ENCODE peak calls at places on chromosomes 5 and 9, in five cellular contexts. One of them, this sample, is unnamed. For H3K9me3, the result is how much of the 10 kb centered on the place peaks cover.

GRCh38 chr5:122723606-122724352 is 51.1 kb upstream of the SNX2 start:
- DNase-seq in neuronal stem cell: no peak
- DNase-seq in cardiac muscle cell: no peak
- DNase-seq in lower lobe of right lung: no peak
- DNase-seq in right atrium auricular region: no peak
- DNase-seq in this sample: no peak

GRCh38 chr5:171418982-171419662 is at the start of gene FGF18:
- DNase-seq in lower lobe of right lung: peak
- DNase-seq in right atrium auricular region: peak
- DNase-seq in neuronal stem cell: peak
- DNase-seq in cardiac muscle cell: peak
- DNase-seq in this sample: no peak

GRCh38 chr9:69179037-69179436 is 5.0 kb downstream of the TJP2 start:
- DNase-seq in right atrium auricular region: no peak
- DNase-seq in lower lobe of right lung: no peak
- DNase-seq in neuronal stem cell: no peak
- DNase-seq in cardiac muscle cell: no peak
- DNase-seq in this sample: no peak

GRCh38 chr5:65924366-65925093 is 1.8 kb upstream of the ERBIN start:
- DNase-seq in neuronal stem cell: no peak
- DNase-seq in right atrium auricular region: no peak
- DNase-seq in cardiac muscle cell: no peak
- DNase-seq in lower lobe of right lung: no peak
- DNase-seq in this sample: no peak

GRCh38 chr9:74643303-74643933 is 146.3 kb downstream of the RORB start:
- DNase-seq in neuronal stem cell: no peak
- DNase-seq in cardiac muscle cell: no peak
- DNase-seq in lower lobe of right lung: no peak
- DNase-seq in right atrium auricular region: no peak
- DNase-seq in this sample: no peak

GRCh38 chr5:180202939-180203573 is 6.0 kb downstream of the RASGEF1C start:
- DNase-seq in lower lobe of right lung: no peak
- DNase-seq in right atrium auricular region: no peak
- DNase-seq in neuronal stem cell: no peak
- DNase-seq in cardiac muscle cell: no peak
- DNase-seq in this sample: no peak

GRCh38 chr5:139692605-139693340 is 44.6 kb downstream of the CXXC5 start:
- DNase-seq in neuronal stem cell: peak
- DNase-seq in lower lobe of right lung: no peak
- DNase-seq in cardiac muscle cell: no peak
- DNase-seq in right atrium auricular region: no peak
- DNase-seq in this sample: no peak

GRCh38 chr5:74109344-74109743 is 483.3 kb downstream of the ARHGEF28 start:
- DNase-seq in cardiac muscle cell: no peak
- DNase-seq in neuronal stem cell: no peak
- DNase-seq in right atrium auricular region: no peak
- DNase-seq in lower lobe of right lung: no peak
- DNase-seq in this sample: no peak

GRCh38 chr9:93028448-93029006 is 30.0 kb upstream of the SUSD3 start:
- DNase-seq in right atrium auricular region: no peak
- DNase-seq in lower lobe of right lung: no peak
- DNase-seq in cardiac muscle cell: no peak
- DNase-seq in neuronal stem cell: no peak
- DNase-seq in this sample: no peak

GRCh38 chr5:171475551-171476035 is 56.1 kb downstream of the FGF18 start:
- DNase-seq in cardiac muscle cell: no peak
- DNase-seq in right atrium auricular region: no peak
- DNase-seq in neuronal stem cell: no peak
- DNase-seq in lower lobe of right lung: no peak
- DNase-seq in this sample: no peak

GRCh38 chr5:9445989-9446388 is 99.9 kb downstream of the SEMA5A start:
- DNase-seq in right atrium auricular region: no peak
- DNase-seq in neuronal stem cell: no peak
- DNase-seq in lower lobe of right lung: no peak
- DNase-seq in cardiac muscle cell: no peak
- DNase-seq in this sample: no peak

GRCh38 chr5:74328221-74328630 is 312.3 kb downstream of the ENC1 start:
- DNase-seq in cardiac muscle cell: no peak
- DNase-seq in right atrium auricular region: no peak
- DNase-seq in lower lobe of right lung: no peak
- DNase-seq in neuronal stem cell: no peak
- DNase-seq in this sample: no peak

GRCh38 chr9:36858805-36859375 is 175.2 kb downstream of the PAX5 start:
- DNase-seq in lower lobe of right lung: no peak
- DNase-seq in neuronal stem cell: no peak
- DNase-seq in right atrium auricular region: no peak
- DNase-seq in cardiac muscle cell: no peak
- DNase-seq in this sample: no peak

GRCh38 chr5:39648539-39649200 is 223.9 kb upstream of the DAB2 start:
- DNase-seq in lower lobe of right lung: no peak
- DNase-seq in cardiac muscle cell: no peak
- DNase-seq in right atrium auricular region: no peak
- DNase-seq in neuronal stem cell: no peak
- DNase-seq in this sample: no peak

GRCh38 chr9:133534346-133535284 is at the start of gene ADAMTSL2:
- DNase-seq in neuronal stem cell: peak
- DNase-seq in right atrium auricular region: peak
- DNase-seq in cardiac muscle cell: peak
- DNase-seq in lower lobe of right lung: no peak
- DNase-seq in this sample: peak

GRCh38 chr9:137836151-137836830 is 41.3 kb upstream of the CACNA1B start:
- DNase-seq in cardiac muscle cell: no peak
- DNase-seq in lower lobe of right lung: no peak
- DNase-seq in right atrium auricular region: no peak
- DNase-seq in neuronal stem cell: no peak
- DNase-seq in this sample: no peak

GRCh38 chr5:136193396-136193935 is 504 bp upstream of the SMIM32 start:
- DNase-seq in cardiac muscle cell: no peak
- DNase-seq in lower lobe of right lung: no peak
- DNase-seq in neuronal stem cell: no peak
- DNase-seq in right atrium auricular region: peak
- DNase-seq in this sample: no peak

GRCh38 chr9:126379661-126380365 is 53.2 kb downstream of the MVB12B start:
- DNase-seq in cardiac muscle cell: no peak
- DNase-seq in lower lobe of right lung: no peak
- DNase-seq in neuronal stem cell: no peak
- DNase-seq in right atrium auricular region: no peak
- DNase-seq in this sample: no peak

GRCh38 chr5:72767289-72768010 is 49.0 kb upstream of the TNPO1 start:
- DNase-seq in cardiac muscle cell: no peak
- DNase-seq in lower lobe of right lung: no peak
- DNase-seq in neuronal stem cell: no peak
- DNase-seq in right atrium auricular region: no peak
- DNase-seq in this sample: no peak

GRCh38 chr5:180744253-180744652 is 4.4 kb upstream of the OR2Y1 start:
- DNase-seq in lower lobe of right lung: no peak
- DNase-seq in right atrium auricular region: no peak
- DNase-seq in neuronal stem cell: no peak
- DNase-seq in cardiac muscle cell: no peak
- DNase-seq in this sample: no peak

GRCh38 chr9:84996716-84997115 is 327.2 kb downstream of the NTRK2 start:
- DNase-seq in right atrium auricular region: no peak
- DNase-seq in neuronal stem cell: no peak
- DNase-seq in lower lobe of right lung: no peak
- DNase-seq in cardiac muscle cell: no peak
- DNase-seq in this sample: no peak

GRCh38 chr5:1325870-1326546 is 18.9 kb downstream of the CLPTM1L start:
- DNase-seq in neuronal stem cell: no peak
- DNase-seq in cardiac muscle cell: no peak
- DNase-seq in right atrium auricular region: no peak
- DNase-seq in lower lobe of right lung: no peak
- DNase-seq in this sample: no peak

GRCh38 chr9:113631093-113631765 is 167.7 kb downstream of the RGS3 start:
- DNase-seq in cardiac muscle cell: no peak
- DNase-seq in right atrium auricular region: no peak
- DNase-seq in lower lobe of right lung: no peak
- DNase-seq in neuronal stem cell: no peak
- DNase-seq in this sample: no peak

GRCh38 chr9:127049581-127049980 is 72.9 kb downstream of the ANGPTL2 start:
- DNase-seq in right atrium auricular region: peak
- DNase-seq in cardiac muscle cell: no peak
- DNase-seq in lower lobe of right lung: no peak
- DNase-seq in neuronal stem cell: no peak
- DNase-seq in this sample: no peak

GRCh38 chr5:68499952-68500351 is 284.4 kb downstream of the PIK3R1 start:
- DNase-seq in right atrium auricular region: no peak
- DNase-seq in neuronal stem cell: no peak
- DNase-seq in lower lobe of right lung: no peak
- DNase-seq in cardiac muscle cell: no peak
- DNase-seq in this sample: no peak

GRCh38 chr5:78809444-78809843 is 160.9 kb upstream of the LHFPL2 start:
- DNase-seq in lower lobe of right lung: no peak
- DNase-seq in right atrium auricular region: no peak
- DNase-seq in neuronal stem cell: no peak
- DNase-seq in cardiac muscle cell: peak
- DNase-seq in this sample: no peak

GRCh38 chr5:124744170-124744911 is 2.1 kb downstream of the ZNF608 start:
- DNase-seq in right atrium auricular region: peak
- DNase-seq in lower lobe of right lung: peak
- DNase-seq in cardiac muscle cell: no peak
- DNase-seq in neuronal stem cell: no peak
- DNase-seq in this sample: peak

GRCh38 chr5:69368458-69369368 is 607 bp downstream of the AK6 start:
- DNase-seq in cardiac muscle cell: peak
- DNase-seq in neuronal stem cell: peak
- DNase-seq in lower lobe of right lung: no peak
- DNase-seq in right atrium auricular region: no peak
- DNase-seq in this sample: peak

GRCh38 chr9:116112236-116112635 is 41.4 kb upstream of the PAPPA start:
- DNase-seq in cardiac muscle cell: no peak
- DNase-seq in right atrium auricular region: no peak
- DNase-seq in lower lobe of right lung: no peak
- DNase-seq in neuronal stem cell: no peak
- DNase-seq in this sample: no peak

GRCh38 chr5:50667653-50668403 is 1.4 kb downstream of the PARP8 start:
- DNase-seq in cardiac muscle cell: peak
- DNase-seq in lower lobe of right lung: peak
- DNase-seq in neuronal stem cell: peak
- DNase-seq in right atrium auricular region: no peak
- DNase-seq in this sample: peak

GRCh38 chr5:26329562-26330189 is 708.7 kb downstream of the CDH9 start:
- DNase-seq in lower lobe of right lung: no peak
- DNase-seq in cardiac muscle cell: peak
- DNase-seq in neuronal stem cell: peak
- DNase-seq in right atrium auricular region: no peak
- DNase-seq in this sample: no peak

GRCh38 chr5:36901856-36902255 is 25.3 kb downstream of the NIPBL start:
- DNase-seq in neuronal stem cell: no peak
- DNase-seq in cardiac muscle cell: no peak
- DNase-seq in lower lobe of right lung: no peak
- DNase-seq in right atrium auricular region: no peak
- DNase-seq in this sample: no peak
- H3K9me3 ChIP-seq in neuronal stem cell: under half
- H3K9me3 ChIP-seq in cardiac muscle cell: under half
- H3K9me3 ChIP-seq in lower lobe of right lung: under half
- H3K9me3 ChIP-seq in right atrium auricular region: under half
- H3K9me3 ChIP-seq in this sample: under half

GRCh38 chr9:109015026-109015280 is 1.7 kb upstream of the CTNNAL1 start:
- DNase-seq in lower lobe of right lung: no peak
- DNase-seq in cardiac muscle cell: no peak
- DNase-seq in neuronal stem cell: no peak
- DNase-seq in right atrium auricular region: no peak
- DNase-seq in this sample: no peak
- H3K27ac ChIP-seq in lower lobe of right lung: peak
- H3K27ac ChIP-seq in cardiac muscle cell: peak
- H3K27ac ChIP-seq in neuronal stem cell: no peak
- H3K27ac ChIP-seq in right atrium auricular region: no peak
- H3K27ac ChIP-seq in this sample: no peak

DNA sequence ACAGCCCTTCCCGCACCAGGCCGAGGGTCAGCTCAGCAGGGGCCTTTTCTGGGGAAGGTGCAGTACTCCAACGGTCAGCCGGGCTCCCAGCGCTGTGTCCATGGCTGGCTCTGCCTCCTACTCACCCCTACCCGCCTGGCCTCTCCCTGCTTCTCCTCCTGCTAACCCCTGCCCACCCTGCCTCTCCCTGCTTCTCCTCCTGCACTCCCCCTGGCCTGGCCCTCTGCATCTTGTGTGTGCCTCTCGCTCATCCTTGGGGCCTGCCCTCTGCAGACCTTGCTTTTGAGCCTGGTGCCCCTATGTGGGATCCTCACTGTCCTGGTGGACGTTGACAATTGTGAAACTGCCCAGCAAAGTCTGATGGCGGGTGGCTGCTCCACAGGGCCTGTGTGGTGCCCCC is 274.6 kb upstream of the IRX2 start:
- DNase-seq in lower lobe of right lung: no peak
- DNase-seq in cardiac muscle cell: no peak
- DNase-seq in neuronal stem cell: no peak
- DNase-seq in right atrium auricular region: no peak
- DNase-seq in this sample: no peak
- H3K9me3 ChIP-seq in lower lobe of right lung: under half
- H3K9me3 ChIP-seq in cardiac muscle cell: under half
- H3K9me3 ChIP-seq in neuronal stem cell: under half
- H3K9me3 ChIP-seq in right atrium auricular region: under half
- H3K9me3 ChIP-seq in this sample: under half

DNA sequence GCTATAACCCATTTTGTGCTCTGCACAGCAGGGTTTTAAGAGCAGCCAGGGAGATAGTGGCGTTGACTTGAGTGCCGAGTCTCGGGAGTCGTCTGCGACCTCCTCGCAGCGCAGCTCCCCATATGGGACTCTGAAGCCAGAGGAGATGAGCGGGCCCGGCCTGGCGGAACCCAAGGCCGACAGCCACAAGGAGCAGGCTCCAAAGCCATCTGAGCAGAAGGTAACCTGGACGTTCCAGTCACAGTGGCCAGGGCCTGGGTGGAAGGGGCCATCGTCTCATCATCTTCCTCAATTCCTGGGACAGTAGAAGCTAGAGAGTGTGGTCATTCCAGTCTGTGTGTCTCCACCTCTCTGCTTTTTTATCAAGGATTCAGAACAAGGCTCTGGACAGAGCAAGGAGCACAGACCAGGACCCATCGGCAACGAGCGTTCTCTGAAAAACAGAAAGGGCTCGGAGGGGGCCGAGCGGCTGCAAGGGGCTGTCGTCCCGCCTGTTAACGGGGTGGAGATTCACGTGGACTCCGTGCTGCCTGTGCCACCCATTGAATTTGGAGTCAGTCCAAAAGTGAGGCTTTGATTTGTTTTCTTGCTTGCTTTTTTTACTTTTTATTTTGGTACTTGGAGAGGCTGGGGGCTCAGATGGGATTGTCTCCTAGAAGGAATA is 20.2 kb upstream of the POMT1 start:
- DNase-seq in right atrium auricular region: no peak
- DNase-seq in cardiac muscle cell: no peak
- DNase-seq in neuronal stem cell: no peak
- DNase-seq in lower lobe of right lung: peak
- DNase-seq in this sample: no peak
- H3K27ac ChIP-seq in right atrium auricular region: peak
- H3K27ac ChIP-seq in cardiac muscle cell: no peak
- H3K27ac ChIP-seq in neuronal stem cell: no peak
- H3K27ac ChIP-seq in lower lobe of right lung: no peak
- H3K27ac ChIP-seq in this sample: no peak

This sample was measured in uterus.